ENCODE peak calls at places on chromosome X, in ten cellular contexts. One of them, this sample, is unnamed.

GRCh38 chrX:38600089-38600755 is 38.9 kb downstream of the TSPAN7 start:
- DNase-seq in stimulated activated CD4-positive, alpha-beta T cell treated with anti-CD3 and anti-CD28 coated beads, TNF-alpha, amount 100 ng/mL, for 1 hour: no peak
- DNase-seq in nephron progenitor cell: no peak
- DNase-seq in astrocyte of the spinal cord: no peak
- DNase-seq in H1: no peak
- DNase-seq in T-helper 17 cell: no peak
- DNase-seq in mucosa of gallbladder: no peak
- DNase-seq in AG08395: no peak
- DNase-seq in T-helper 2 cell: no peak
- DNase-seq in EL: no peak
- DNase-seq in this sample: no peak

GRCh38 chrX:80879916-80880315 is 70.2 kb upstream of the BRWD3 start:
- DNase-seq in stimulated activated CD4-positive, alpha-beta T cell treated with anti-CD3 and anti-CD28 coated beads, TNF-alpha, amount 100 ng/mL, for 1 hour: no peak
- DNase-seq in nephron progenitor cell: no peak
- DNase-seq in astrocyte of the spinal cord: no peak
- DNase-seq in H1: no peak
- DNase-seq in T-helper 17 cell: no peak
- DNase-seq in mucosa of gallbladder: no peak
- DNase-seq in AG08395: peak
- DNase-seq in T-helper 2 cell: no peak
- DNase-seq in EL: peak
- DNase-seq in this sample: no peak

GRCh38 chrX:13647709-13648212 is 5.2 kb upstream of the TCEANC start:
- DNase-seq in stimulated activated CD4-positive, alpha-beta T cell treated with anti-CD3 and anti-CD28 coated beads, TNF-alpha, amount 100 ng/mL, for 1 hour: peak
- DNase-seq in nephron progenitor cell: no peak
- DNase-seq in astrocyte of the spinal cord: peak
- DNase-seq in H1: no peak
- DNase-seq in T-helper 17 cell: peak
- DNase-seq in mucosa of gallbladder: peak
- DNase-seq in AG08395: no peak
- DNase-seq in T-helper 2 cell: peak
- DNase-seq in EL: peak
- DNase-seq in this sample: peak

GRCh38 chrX:120457766-120458180 is 11.3 kb downstream of the LAMP2 start:
- DNase-seq in stimulated activated CD4-positive, alpha-beta T cell treated with anti-CD3 and anti-CD28 coated beads, TNF-alpha, amount 100 ng/mL, for 1 hour: no peak
- DNase-seq in nephron progenitor cell: no peak
- DNase-seq in astrocyte of the spinal cord: peak
- DNase-seq in H1: no peak
- DNase-seq in T-helper 17 cell: no peak
- DNase-seq in mucosa of gallbladder: no peak
- DNase-seq in AG08395: peak
- DNase-seq in T-helper 2 cell: no peak
- DNase-seq in EL: peak
- DNase-seq in this sample: no peak

GRCh38 chrX:73943572-73943899 is 360.4 kb upstream of the ZCCHC13 start:
- DNase-seq in stimulated activated CD4-positive, alpha-beta T cell treated with anti-CD3 and anti-CD28 coated beads, TNF-alpha, amount 100 ng/mL, for 1 hour: no peak
- DNase-seq in nephron progenitor cell: no peak
- DNase-seq in astrocyte of the spinal cord: no peak
- DNase-seq in H1: no peak
- DNase-seq in T-helper 17 cell: no peak
- DNase-seq in mucosa of gallbladder: no peak
- DNase-seq in AG08395: no peak
- DNase-seq in T-helper 2 cell: no peak
- DNase-seq in EL: peak
- DNase-seq in this sample: no peak

GRCh38 chrX:46791927-46792825 is 33.3 kb upstream of the SLC9A7 start:
- DNase-seq in stimulated activated CD4-positive, alpha-beta T cell treated with anti-CD3 and anti-CD28 coated beads, TNF-alpha, amount 100 ng/mL, for 1 hour: no peak
- DNase-seq in nephron progenitor cell: no peak
- DNase-seq in astrocyte of the spinal cord: peak
- DNase-seq in H1: no peak
- DNase-seq in T-helper 17 cell: no peak
- DNase-seq in mucosa of gallbladder: no peak
- DNase-seq in AG08395: peak
- DNase-seq in T-helper 2 cell: no peak
- DNase-seq in EL: peak
- DNase-seq in this sample: peak

GRCh38 chrX:386768-387575 is at the start of gene PPP2R3B:
- DNase-seq in stimulated activated CD4-positive, alpha-beta T cell treated with anti-CD3 and anti-CD28 coated beads, TNF-alpha, amount 100 ng/mL, for 1 hour: peak
- DNase-seq in nephron progenitor cell: peak
- DNase-seq in astrocyte of the spinal cord: peak
- DNase-seq in H1: peak
- DNase-seq in T-helper 17 cell: peak
- DNase-seq in mucosa of gallbladder: peak
- DNase-seq in AG08395: peak
- DNase-seq in T-helper 2 cell: peak
- DNase-seq in EL: peak
- DNase-seq in this sample: peak

GRCh38 chrX:68721546-68721945 is 74.1 kb downstream of the STARD8 start:
- DNase-seq in stimulated activated CD4-positive, alpha-beta T cell treated with anti-CD3 and anti-CD28 coated beads, TNF-alpha, amount 100 ng/mL, for 1 hour: no peak
- DNase-seq in nephron progenitor cell: no peak
- DNase-seq in astrocyte of the spinal cord: no peak
- DNase-seq in H1: no peak
- DNase-seq in T-helper 17 cell: no peak
- DNase-seq in mucosa of gallbladder: no peak
- DNase-seq in AG08395: no peak
- DNase-seq in T-helper 2 cell: no peak
- DNase-seq in EL: no peak
- DNase-seq in this sample: no peak

GRCh38 chrX:119762718-119763117 is 4.3 kb downstream of the SOWAHD start:
- DNase-seq in stimulated activated CD4-positive, alpha-beta T cell treated with anti-CD3 and anti-CD28 coated beads, TNF-alpha, amount 100 ng/mL, for 1 hour: no peak
- DNase-seq in nephron progenitor cell: no peak
- DNase-seq in astrocyte of the spinal cord: no peak
- DNase-seq in H1: no peak
- DNase-seq in T-helper 17 cell: no peak
- DNase-seq in mucosa of gallbladder: no peak
- DNase-seq in AG08395: no peak
- DNase-seq in T-helper 2 cell: no peak
- DNase-seq in EL: peak
- DNase-seq in this sample: no peak

GRCh38 chrX:40008841-40009461 is 88.8 kb downstream of the BCOR start:
- DNase-seq in stimulated activated CD4-positive, alpha-beta T cell treated with anti-CD3 and anti-CD28 coated beads, TNF-alpha, amount 100 ng/mL, for 1 hour: no peak
- DNase-seq in nephron progenitor cell: peak
- DNase-seq in astrocyte of the spinal cord: no peak
- DNase-seq in H1: peak
- DNase-seq in T-helper 17 cell: no peak
- DNase-seq in mucosa of gallbladder: no peak
- DNase-seq in AG08395: no peak
- DNase-seq in T-helper 2 cell: no peak
- DNase-seq in EL: peak
- DNase-seq in this sample: no peak

GRCh38 chrX:114970806-114971205 is 46.6 kb downstream of the IL13RA2 start:
- DNase-seq in stimulated activated CD4-positive, alpha-beta T cell treated with anti-CD3 and anti-CD28 coated beads, TNF-alpha, amount 100 ng/mL, for 1 hour: no peak
- DNase-seq in nephron progenitor cell: no peak
- DNase-seq in astrocyte of the spinal cord: no peak
- DNase-seq in H1: no peak
- DNase-seq in T-helper 17 cell: no peak
- DNase-seq in mucosa of gallbladder: no peak
- DNase-seq in AG08395: no peak
- DNase-seq in T-helper 2 cell: no peak
- DNase-seq in EL: no peak
- DNase-seq in this sample: no peak

GRCh38 chrX:36978886-36979285 is 29.3 kb upstream of the FAM47C start:
- DNase-seq in stimulated activated CD4-positive, alpha-beta T cell treated with anti-CD3 and anti-CD28 coated beads, TNF-alpha, amount 100 ng/mL, for 1 hour: no peak
- DNase-seq in nephron progenitor cell: no peak
- DNase-seq in astrocyte of the spinal cord: peak
- DNase-seq in H1: no peak
- DNase-seq in T-helper 17 cell: no peak
- DNase-seq in mucosa of gallbladder: no peak
- DNase-seq in AG08395: no peak
- DNase-seq in T-helper 2 cell: no peak
- DNase-seq in EL: peak
- DNase-seq in this sample: peak

GRCh38 chrX:137195991-137196390 is 162.2 kb upstream of the GPR101 start:
- DNase-seq in stimulated activated CD4-positive, alpha-beta T cell treated with anti-CD3 and anti-CD28 coated beads, TNF-alpha, amount 100 ng/mL, for 1 hour: no peak
- DNase-seq in nephron progenitor cell: no peak
- DNase-seq in astrocyte of the spinal cord: peak
- DNase-seq in H1: no peak
- DNase-seq in T-helper 17 cell: no peak
- DNase-seq in mucosa of gallbladder: no peak
- DNase-seq in AG08395: no peak
- DNase-seq in T-helper 2 cell: no peak
- DNase-seq in EL: peak
- DNase-seq in this sample: no peak

GRCh38 chrX:133859860-133860259 is 125.5 kb downstream of the GPC3 start:
- DNase-seq in stimulated activated CD4-positive, alpha-beta T cell treated with anti-CD3 and anti-CD28 coated beads, TNF-alpha, amount 100 ng/mL, for 1 hour: no peak
- DNase-seq in nephron progenitor cell: no peak
- DNase-seq in astrocyte of the spinal cord: peak
- DNase-seq in H1: no peak
- DNase-seq in T-helper 17 cell: no peak
- DNase-seq in mucosa of gallbladder: no peak
- DNase-seq in AG08395: no peak
- DNase-seq in T-helper 2 cell: no peak
- DNase-seq in EL: peak
- DNase-seq in this sample: no peak

GRCh38 chrX:97016106-97016505 is 132.4 kb downstream of the RPA4 start:
- DNase-seq in stimulated activated CD4-positive, alpha-beta T cell treated with anti-CD3 and anti-CD28 coated beads, TNF-alpha, amount 100 ng/mL, for 1 hour: no peak
- DNase-seq in nephron progenitor cell: no peak
- DNase-seq in astrocyte of the spinal cord: no peak
- DNase-seq in H1: no peak
- DNase-seq in T-helper 17 cell: no peak
- DNase-seq in mucosa of gallbladder: no peak
- DNase-seq in AG08395: no peak
- DNase-seq in T-helper 2 cell: no peak
- DNase-seq in EL: no peak
- DNase-seq in this sample: no peak

GRCh38 chrX:17692709-17693346 is 44.5 kb upstream of the SCML1 start:
- DNase-seq in stimulated activated CD4-positive, alpha-beta T cell treated with anti-CD3 and anti-CD28 coated beads, TNF-alpha, amount 100 ng/mL, for 1 hour: no peak
- DNase-seq in nephron progenitor cell: peak
- DNase-seq in astrocyte of the spinal cord: peak
- DNase-seq in H1: no peak
- DNase-seq in T-helper 17 cell: no peak
- DNase-seq in mucosa of gallbladder: no peak
- DNase-seq in AG08395: peak
- DNase-seq in T-helper 2 cell: no peak
- DNase-seq in EL: peak
- DNase-seq in this sample: no peak

GRCh38 chrX:77937291-77937690 is 26.8 kb downstream of the ATP7A start:
- DNase-seq in stimulated activated CD4-positive, alpha-beta T cell treated with anti-CD3 and anti-CD28 coated beads, TNF-alpha, amount 100 ng/mL, for 1 hour: no peak
- DNase-seq in nephron progenitor cell: no peak
- DNase-seq in astrocyte of the spinal cord: peak
- DNase-seq in H1: no peak
- DNase-seq in T-helper 17 cell: no peak
- DNase-seq in mucosa of gallbladder: no peak
- DNase-seq in AG08395: no peak
- DNase-seq in T-helper 2 cell: no peak
- DNase-seq in EL: peak
- DNase-seq in this sample: peak

GRCh38 chrX:88853925-88854324 is 106.9 kb downstream of the CPXCR1 start:
- DNase-seq in stimulated activated CD4-positive, alpha-beta T cell treated with anti-CD3 and anti-CD28 coated beads, TNF-alpha, amount 100 ng/mL, for 1 hour: no peak
- DNase-seq in nephron progenitor cell: no peak
- DNase-seq in astrocyte of the spinal cord: no peak
- DNase-seq in H1: no peak
- DNase-seq in T-helper 17 cell: no peak
- DNase-seq in mucosa of gallbladder: no peak
- DNase-seq in AG08395: no peak
- DNase-seq in T-helper 2 cell: no peak
- DNase-seq in EL: no peak
- DNase-seq in this sample: no peak

GRCh38 chrX:100649550-100650356 is 5.8 kb downstream of the SRPX2 start:
- DNase-seq in stimulated activated CD4-positive, alpha-beta T cell treated with anti-CD3 and anti-CD28 coated beads, TNF-alpha, amount 100 ng/mL, for 1 hour: no peak
- DNase-seq in nephron progenitor cell: peak
- DNase-seq in astrocyte of the spinal cord: peak
- DNase-seq in H1: no peak
- DNase-seq in T-helper 17 cell: no peak
- DNase-seq in mucosa of gallbladder: peak
- DNase-seq in AG08395: peak
- DNase-seq in T-helper 2 cell: no peak
- DNase-seq in EL: peak
- DNase-seq in this sample: peak

GRCh38 chrX:111854778-111855490 is 21.0 kb upstream of the TRPC5OS start:
- DNase-seq in stimulated activated CD4-positive, alpha-beta T cell treated with anti-CD3 and anti-CD28 coated beads, TNF-alpha, amount 100 ng/mL, for 1 hour: no peak
- DNase-seq in nephron progenitor cell: no peak
- DNase-seq in astrocyte of the spinal cord: no peak
- DNase-seq in H1: no peak
- DNase-seq in T-helper 17 cell: no peak
- DNase-seq in mucosa of gallbladder: peak
- DNase-seq in AG08395: peak
- DNase-seq in T-helper 2 cell: no peak
- DNase-seq in EL: no peak
- DNase-seq in this sample: no peak

GRCh38 chrX:83845397-83845796 is 15.5 kb upstream of the CYLC1 start:
- DNase-seq in stimulated activated CD4-positive, alpha-beta T cell treated with anti-CD3 and anti-CD28 coated beads, TNF-alpha, amount 100 ng/mL, for 1 hour: no peak
- DNase-seq in nephron progenitor cell: peak
- DNase-seq in astrocyte of the spinal cord: peak
- DNase-seq in H1: no peak
- DNase-seq in T-helper 17 cell: no peak
- DNase-seq in mucosa of gallbladder: no peak
- DNase-seq in AG08395: peak
- DNase-seq in T-helper 2 cell: no peak
- DNase-seq in EL: peak
- DNase-seq in this sample: no peak

GRCh38 chrX:110321670-110322069 is 3.8 kb upstream of the AMMECR1 start:
- DNase-seq in stimulated activated CD4-positive, alpha-beta T cell treated with anti-CD3 and anti-CD28 coated beads, TNF-alpha, amount 100 ng/mL, for 1 hour: no peak
- DNase-seq in nephron progenitor cell: no peak
- DNase-seq in astrocyte of the spinal cord: no peak
- DNase-seq in H1: no peak
- DNase-seq in T-helper 17 cell: no peak
- DNase-seq in mucosa of gallbladder: no peak
- DNase-seq in AG08395: no peak
- DNase-seq in T-helper 2 cell: no peak
- DNase-seq in EL: no peak
- DNase-seq in this sample: no peak

GRCh38 chrX:11532291-11533075 is 133.2 kb downstream of the ARHGAP6 start:
- DNase-seq in stimulated activated CD4-positive, alpha-beta T cell treated with anti-CD3 and anti-CD28 coated beads, TNF-alpha, amount 100 ng/mL, for 1 hour: no peak
- DNase-seq in nephron progenitor cell: peak
- DNase-seq in astrocyte of the spinal cord: no peak
- DNase-seq in H1: no peak
- DNase-seq in T-helper 17 cell: no peak
- DNase-seq in mucosa of gallbladder: no peak
- DNase-seq in AG08395: no peak
- DNase-seq in T-helper 2 cell: no peak
- DNase-seq in EL: peak
- DNase-seq in this sample: no peak

GRCh38 chrX:40573763-40574162 is 7.0 kb upstream of the ATP6AP2 start:
- DNase-seq in stimulated activated CD4-positive, alpha-beta T cell treated with anti-CD3 and anti-CD28 coated beads, TNF-alpha, amount 100 ng/mL, for 1 hour: no peak
- DNase-seq in nephron progenitor cell: no peak
- DNase-seq in astrocyte of the spinal cord: no peak
- DNase-seq in H1: peak
- DNase-seq in T-helper 17 cell: no peak
- DNase-seq in mucosa of gallbladder: no peak
- DNase-seq in AG08395: no peak
- DNase-seq in T-helper 2 cell: peak
- DNase-seq in EL: peak
- DNase-seq in this sample: no peak

This sample was measured in PC-9.